ENCODE peak calls at places on chromosomes 16 and 17, in ten cellular contexts. One of them, this sample, is unnamed. For H3K36me3, the result is how much of the 10 kb centered on the place peaks cover.

GRCh38 chr17:61335845-61336655 is 63.6 kb upstream of the TBX2 start:
- DNase-seq in A673: no peak
- DNase-seq in fibroblast of lung: peak
- DNase-seq in hepatocyte: peak
- DNase-seq in BE2C: no peak
- DNase-seq in spleen: no peak
- DNase-seq in body of pancreas: peak
- DNase-seq in CD8-positive, alpha-beta T cell: no peak
- DNase-seq in tibial nerve: no peak
- DNase-seq in uterus: no peak
- DNase-seq in this sample: no peak

GRCh38 chr17:70804161-70804560 is 634.8 kb downstream of the KCNJ2 start:
- DNase-seq in hepatocyte: no peak
- DNase-seq in body of pancreas: no peak
- DNase-seq in spleen: no peak
- DNase-seq in A673: no peak
- DNase-seq in CD8-positive, alpha-beta T cell: no peak
- DNase-seq in fibroblast of lung: peak
- DNase-seq in tibial nerve: no peak
- DNase-seq in uterus: no peak
- DNase-seq in BE2C: no peak
- DNase-seq in this sample: no peak

GRCh38 chr17:67160791-67161190 is 84.2 kb downstream of the HELZ start:
- DNase-seq in spleen: no peak
- DNase-seq in uterus: no peak
- DNase-seq in body of pancreas: no peak
- DNase-seq in hepatocyte: no peak
- DNase-seq in A673: no peak
- DNase-seq in tibial nerve: no peak
- DNase-seq in fibroblast of lung: no peak
- DNase-seq in BE2C: peak
- DNase-seq in CD8-positive, alpha-beta T cell: no peak
- DNase-seq in this sample: no peak

GRCh38 chr17:4266550-4266949 is 2.8 kb upstream of the ANKFY1 start:
- DNase-seq in tibial nerve: no peak
- DNase-seq in uterus: no peak
- DNase-seq in hepatocyte: no peak
- DNase-seq in A673: no peak
- DNase-seq in fibroblast of lung: no peak
- DNase-seq in spleen: no peak
- DNase-seq in BE2C: no peak
- DNase-seq in CD8-positive, alpha-beta T cell: no peak
- DNase-seq in body of pancreas: no peak
- DNase-seq in this sample: no peak

GRCh38 chr16:85210423-85211169 is 98.3 kb upstream of the CIBAR2 start:
- DNase-seq in tibial nerve: no peak
- DNase-seq in body of pancreas: no peak
- DNase-seq in uterus: no peak
- DNase-seq in hepatocyte: no peak
- DNase-seq in A673: no peak
- DNase-seq in fibroblast of lung: peak
- DNase-seq in CD8-positive, alpha-beta T cell: no peak
- DNase-seq in spleen: no peak
- DNase-seq in BE2C: no peak
- DNase-seq in this sample: no peak

GRCh38 chr16:63447121-63447520 is 1410.9 kb upstream of the CDH8 start:
- DNase-seq in BE2C: no peak
- DNase-seq in CD8-positive, alpha-beta T cell: no peak
- DNase-seq in hepatocyte: no peak
- DNase-seq in tibial nerve: no peak
- DNase-seq in uterus: no peak
- DNase-seq in A673: no peak
- DNase-seq in body of pancreas: no peak
- DNase-seq in spleen: no peak
- DNase-seq in fibroblast of lung: no peak
- DNase-seq in this sample: no peak

GRCh38 chr17:27489045-27489715 is 32.9 kb downstream of the KSR1 start:
- DNase-seq in body of pancreas: peak
- DNase-seq in CD8-positive, alpha-beta T cell: no peak
- DNase-seq in fibroblast of lung: peak
- DNase-seq in uterus: peak
- DNase-seq in A673: peak
- DNase-seq in BE2C: no peak
- DNase-seq in tibial nerve: peak
- DNase-seq in spleen: peak
- DNase-seq in hepatocyte: peak
- DNase-seq in this sample: peak

GRCh38 chr16:52906271-52906670 is 146.4 kb downstream of the CHD9NB start:
- DNase-seq in uterus: no peak
- DNase-seq in A673: peak
- DNase-seq in tibial nerve: no peak
- DNase-seq in body of pancreas: no peak
- DNase-seq in hepatocyte: no peak
- DNase-seq in CD8-positive, alpha-beta T cell: no peak
- DNase-seq in BE2C: no peak
- DNase-seq in spleen: no peak
- DNase-seq in fibroblast of lung: no peak
- DNase-seq in this sample: no peak

GRCh38 chr17:15463363-15463762 is 4.1 kb downstream of the CDRT4 start:
- DNase-seq in hepatocyte: peak
- DNase-seq in BE2C: no peak
- DNase-seq in fibroblast of lung: peak
- DNase-seq in CD8-positive, alpha-beta T cell: no peak
- DNase-seq in tibial nerve: peak
- DNase-seq in body of pancreas: peak
- DNase-seq in uterus: peak
- DNase-seq in A673: no peak
- DNase-seq in spleen: no peak
- DNase-seq in this sample: peak

GRCh38 chr16:53848277-53848942 is 144.5 kb downstream of the FTO start:
- DNase-seq in body of pancreas: no peak
- DNase-seq in uterus: no peak
- DNase-seq in A673: peak
- DNase-seq in BE2C: no peak
- DNase-seq in fibroblast of lung: no peak
- DNase-seq in hepatocyte: no peak
- DNase-seq in tibial nerve: no peak
- DNase-seq in spleen: no peak
- DNase-seq in CD8-positive, alpha-beta T cell: no peak
- DNase-seq in this sample: no peak

GRCh38 chr17:7019839-7020519 is 2.9 kb upstream of the BCL6B start:
- DNase-seq in A673: peak
- DNase-seq in fibroblast of lung: peak
- DNase-seq in BE2C: peak
- DNase-seq in uterus: peak
- DNase-seq in CD8-positive, alpha-beta T cell: no peak
- DNase-seq in tibial nerve: no peak
- DNase-seq in spleen: peak
- DNase-seq in body of pancreas: peak
- DNase-seq in hepatocyte: peak
- DNase-seq in this sample: no peak

GRCh38 chr17:45889579-45889978 is 4.8 kb upstream of the MAPT start:
- DNase-seq in uterus: no peak
- DNase-seq in fibroblast of lung: no peak
- DNase-seq in A673: no peak
- DNase-seq in spleen: no peak
- DNase-seq in BE2C: peak
- DNase-seq in tibial nerve: no peak
- DNase-seq in hepatocyte: no peak
- DNase-seq in body of pancreas: no peak
- DNase-seq in CD8-positive, alpha-beta T cell: no peak
- DNase-seq in this sample: no peak

DNA sequence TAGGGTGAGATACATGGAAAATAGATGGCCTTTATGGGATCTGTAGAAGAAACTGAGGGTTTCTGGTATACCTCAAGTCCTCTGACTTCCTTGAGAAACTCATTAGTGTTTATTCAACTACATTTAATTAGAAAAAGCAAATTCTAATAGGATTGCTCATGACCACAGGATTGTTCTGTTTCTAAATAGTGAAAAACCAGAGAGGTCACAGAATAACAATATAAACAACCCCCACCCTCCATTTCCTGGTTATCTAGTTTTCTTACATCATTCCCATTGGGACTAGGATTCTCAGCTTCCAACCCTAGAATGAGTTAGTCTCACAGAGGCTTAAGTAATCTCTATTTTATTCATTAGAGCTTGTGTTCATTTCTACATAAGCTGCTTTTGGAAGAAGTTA is 30.0 kb downstream of the SF3B3 start:
- DNase-seq in tibial nerve: no peak
- DNase-seq in uterus: no peak
- DNase-seq in BE2C: no peak
- DNase-seq in hepatocyte: no peak
- DNase-seq in CD8-positive, alpha-beta T cell: no peak
- DNase-seq in body of pancreas: no peak
- DNase-seq in spleen: no peak
- DNase-seq in fibroblast of lung: peak
- DNase-seq in A673: no peak
- DNase-seq in this sample: no peak
- H3K36me3 ChIP-seq in tibial nerve: half or more
- H3K36me3 ChIP-seq in uterus: under half
- H3K36me3 ChIP-seq in BE2C: half or more
- H3K36me3 ChIP-seq in hepatocyte: under half
- H3K36me3 ChIP-seq in CD8-positive, alpha-beta T cell: half or more
- H3K36me3 ChIP-seq in body of pancreas: under half
- H3K36me3 ChIP-seq in spleen: half or more
- H3K36me3 ChIP-seq in fibroblast of lung: under half
- H3K36me3 ChIP-seq in A673: half or more
- H3K36me3 ChIP-seq in this sample: half or more

DNA sequence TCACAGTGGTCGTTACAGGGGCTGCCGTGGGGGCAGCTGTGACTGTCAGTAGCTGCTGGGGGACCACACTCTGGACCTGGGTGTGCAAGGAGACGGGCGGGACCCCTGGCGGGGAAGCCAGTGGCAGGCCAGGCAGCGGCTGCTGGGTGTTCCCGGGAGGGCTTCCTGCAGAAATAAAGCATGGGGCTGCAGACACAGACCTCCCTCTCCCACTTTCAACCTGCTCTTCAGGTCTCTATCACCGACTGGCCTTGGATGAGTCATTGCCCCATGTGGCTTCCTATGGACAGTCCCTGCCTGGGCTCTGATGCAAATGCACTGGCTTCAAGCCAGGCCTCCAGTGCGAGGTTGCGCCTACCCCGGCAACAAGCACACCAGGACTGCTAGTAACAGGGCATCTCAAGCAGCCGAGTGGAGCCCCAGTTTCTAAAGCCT is 17.2 kb downstream of the SREBF1 start:
- DNase-seq in body of pancreas: peak
- DNase-seq in uterus: peak
- DNase-seq in hepatocyte: peak
- DNase-seq in BE2C: peak
- DNase-seq in tibial nerve: peak
- DNase-seq in A673: peak
- DNase-seq in spleen: peak
- DNase-seq in CD8-positive, alpha-beta T cell: peak
- DNase-seq in fibroblast of lung: peak
- DNase-seq in this sample: peak
- H3K36me3 ChIP-seq in body of pancreas: under half
- H3K36me3 ChIP-seq in uterus: under half
- H3K36me3 ChIP-seq in hepatocyte: under half
- H3K36me3 ChIP-seq in BE2C: under half
- H3K36me3 ChIP-seq in tibial nerve: half or more
- H3K36me3 ChIP-seq in A673: half or more
- H3K36me3 ChIP-seq in spleen: half or more
- H3K36me3 ChIP-seq in CD8-positive, alpha-beta T cell: under half
- H3K36me3 ChIP-seq in fibroblast of lung: under half
- H3K36me3 ChIP-seq in this sample: half or more

GRCh38 chr17:28684963-28685362 is 23.0 kb downstream of the SUPT6H start:
- DNase-seq in spleen: no peak
- DNase-seq in CD8-positive, alpha-beta T cell: no peak
- DNase-seq in tibial nerve: peak
- DNase-seq in hepatocyte: peak
- DNase-seq in body of pancreas: peak
- DNase-seq in BE2C: peak
- DNase-seq in A673: peak
- DNase-seq in fibroblast of lung: peak
- DNase-seq in uterus: peak
- DNase-seq in this sample: no peak

GRCh38 chr17:28685366-28685765 is 23.4 kb downstream of the SUPT6H start:
- DNase-seq in A673: no peak
- DNase-seq in fibroblast of lung: no peak
- DNase-seq in hepatocyte: no peak
- DNase-seq in body of pancreas: no peak
- DNase-seq in BE2C: no peak
- DNase-seq in tibial nerve: no peak
- DNase-seq in spleen: no peak
- DNase-seq in uterus: no peak
- DNase-seq in CD8-positive, alpha-beta T cell: no peak
- DNase-seq in this sample: no peak

GRCh38 chr17:28688481-28688880 is 23.2 kb downstream of the PROCA1 start:
- DNase-seq in tibial nerve: no peak
- DNase-seq in CD8-positive, alpha-beta T cell: no peak
- DNase-seq in A673: no peak
- DNase-seq in body of pancreas: no peak
- DNase-seq in spleen: no peak
- DNase-seq in uterus: no peak
- DNase-seq in hepatocyte: no peak
- DNase-seq in BE2C: no peak
- DNase-seq in fibroblast of lung: no peak
- DNase-seq in this sample: no peak

GRCh38 chr17:28686296-28686695 is 24.3 kb downstream of the SUPT6H start:
- DNase-seq in CD8-positive, alpha-beta T cell: no peak
- DNase-seq in fibroblast of lung: no peak
- DNase-seq in body of pancreas: no peak
- DNase-seq in BE2C: no peak
- DNase-seq in tibial nerve: no peak
- DNase-seq in uterus: no peak
- DNase-seq in spleen: no peak
- DNase-seq in A673: no peak
- DNase-seq in hepatocyte: no peak
- DNase-seq in this sample: no peak

DNA sequence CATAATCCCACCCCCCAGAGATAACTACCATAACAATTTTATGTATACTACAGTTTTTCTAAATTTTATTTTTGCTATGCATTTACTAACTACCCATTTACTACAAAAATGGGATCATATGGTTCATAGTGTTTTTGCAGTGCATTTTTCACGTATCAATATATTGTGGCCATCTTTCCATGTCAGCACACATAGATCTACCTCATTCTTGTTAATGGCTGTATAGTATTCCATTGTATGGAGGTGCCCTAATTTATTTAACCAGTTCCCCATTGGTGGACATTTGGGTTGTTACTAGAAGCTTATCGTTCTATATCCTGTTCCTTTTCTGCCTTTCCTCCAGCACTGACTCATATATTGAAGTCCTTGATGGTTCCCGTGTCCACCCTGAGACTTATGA is 22.7 kb downstream of the PROCA1 start:
- DNase-seq in CD8-positive, alpha-beta T cell: no peak
- DNase-seq in hepatocyte: no peak
- DNase-seq in spleen: no peak
- DNase-seq in uterus: no peak
- DNase-seq in BE2C: no peak
- DNase-seq in body of pancreas: no peak
- DNase-seq in fibroblast of lung: no peak
- DNase-seq in A673: no peak
- DNase-seq in tibial nerve: no peak
- DNase-seq in this sample: no peak
- H3K36me3 ChIP-seq in CD8-positive, alpha-beta T cell: half or more
- H3K36me3 ChIP-seq in hepatocyte: under half
- H3K36me3 ChIP-seq in spleen: half or more
- H3K36me3 ChIP-seq in uterus: under half
- H3K36me3 ChIP-seq in BE2C: half or more
- H3K36me3 ChIP-seq in body of pancreas: under half
- H3K36me3 ChIP-seq in fibroblast of lung: under half
- H3K36me3 ChIP-seq in A673: half or more
- H3K36me3 ChIP-seq in tibial nerve: half or more
- H3K36me3 ChIP-seq in this sample: half or more

GRCh38 chr17:21004016-21004930 is 38.5 kb downstream of the USP22 start:
- DNase-seq in BE2C: no peak
- DNase-seq in uterus: no peak
- DNase-seq in A673: no peak
- DNase-seq in tibial nerve: no peak
- DNase-seq in hepatocyte: no peak
- DNase-seq in fibroblast of lung: no peak
- DNase-seq in spleen: peak
- DNase-seq in body of pancreas: no peak
- DNase-seq in CD8-positive, alpha-beta T cell: no peak
- DNase-seq in this sample: no peak
- H3K36me3 ChIP-seq in BE2C: half or more
- H3K36me3 ChIP-seq in uterus: under half
- H3K36me3 ChIP-seq in A673: half or more
- H3K36me3 ChIP-seq in tibial nerve: half or more
- H3K36me3 ChIP-seq in hepatocyte: under half
- H3K36me3 ChIP-seq in fibroblast of lung: under half
- H3K36me3 ChIP-seq in spleen: half or more
- H3K36me3 ChIP-seq in body of pancreas: under half
- H3K36me3 ChIP-seq in CD8-positive, alpha-beta T cell: half or more
- H3K36me3 ChIP-seq in this sample: half or more

This sample was measured in left ventricle myocardium inferior.